ENCODE peak calls at places on chromosomes 13 and 19, in seven cellular contexts. T is GM10248; K is activated CD8-positive, alpha-beta T cell treated with anti-CD3 and anti-CD28 coated beads for 36 hours; G is nephron progenitor cell; Z is left ventricle myocardium inferior; P is vagina; W is right atrium auricular region. H is an unnamed sample.

GRCh38 chr19:6433165-6433564 is 398 bp downstream of the SLC25A41 start:
- DNase-seq in T (no peak), K (no peak), G (no peak), Z (no peak), P (no peak), W (no peak), H (no peak)

GRCh38 chr13:23140492-23140891 is 40.3 kb upstream of the SGCG start:
- DNase-seq in T (no peak), K (no peak), G (no peak), Z (no peak), P (no peak), W (no peak), H (peak)

GRCh38 chr13:31538067-31539042 is 201.0 kb upstream of the RXFP2 start:
- DNase-seq in T (no peak), K (no peak), G (no peak), Z (no peak), P (no peak), W (no peak), H (peak)

GRCh38 chr19:40687525-40688016 is 2.9 kb downstream of the NUMBL start:
- DNase-seq in T (peak), K (no peak), G (no peak), Z (peak), P (peak), W (peak), H (no peak)

GRCh38 chr19:55147408-55148251 is 1.4 kb downstream of the TNNT1 start:
- DNase-seq in T (no peak), K (no peak), G (no peak), Z (no peak), P (no peak), W (no peak), H (no peak)

GRCh38 chr19:17402982-17403855 is 2.2 kb downstream of the BST2 start:
- DNase-seq in T (peak), K (peak), G (peak), Z (no peak), P (no peak), W (no peak), H (no peak)

GRCh38 chr13:40749327-40749726 is 21.7 kb downstream of the MRPS31 start:
- DNase-seq in T (no peak), K (no peak), G (no peak), Z (no peak), P (no peak), W (no peak), H (no peak)

GRCh38 chr19:19568802-19569756 is 31.0 kb downstream of the CILP2 start:
- DNase-seq in T (no peak), K (peak), G (no peak), Z (no peak), P (no peak), W (no peak), H (peak)

GRCh38 chr19:30036154-30037129 is 94.4 kb downstream of the URI1 start:
- DNase-seq in T (no peak), K (no peak), G (peak), Z (no peak), P (no peak), W (no peak), H (peak)

GRCh38 chr19:44698492-44699201 is at the start of gene CEACAM16:
- DNase-seq in T (no peak), K (no peak), G (no peak), Z (no peak), P (no peak), W (no peak), H (no peak)

GRCh38 chr13:77291779-77292178 is 35.1 kb downstream of the MYCBP2 start:
- DNase-seq in T (no peak), K (no peak), G (peak), Z (no peak), P (no peak), W (no peak), H (peak)

GRCh38 chr13:42740753-42741152 is 40.6 kb upstream of the FAM216B start:
- DNase-seq in T (no peak), K (no peak), G (no peak), Z (peak), P (no peak), W (no peak), H (no peak)

GRCh38 chr13:75357576-75358295 is 124.2 kb downstream of the TBC1D4 start:
- DNase-seq in T (peak), K (peak), G (peak), Z (no peak), P (no peak), W (no peak), H (peak)

H was measured in M059J.